ENCODE peak calls at places on chromosomes 13 and 19, in nine cellular contexts. O is tibial artery; F is mammary epithelial cell; R is CD8-positive, alpha-beta memory T cell; P is MM.1S; J is heart left ventricle; V is prostate gland; U is uterus; Q is heart right ventricle. E is an unnamed sample. For H3K4me1 and H3K27me3, the result is how much of the 10 kb centered on the place peaks cover.

GRCh38 chr19:3073159-3073563 is 10.9 kb upstream of the TLE5 start:
- DNase-seq in O (no peak), F (peak), R (no peak), P (no peak), J (no peak), V (no peak), U (no peak), Q (no peak), E (peak)

GRCh38 chr13:25300861-25301346 is 521 bp upstream of the NUP58 start:
- DNase-seq in O (no peak), F (no peak), R (no peak), P (no peak), J (peak), V (peak), U (peak), Q (peak), E (peak)

GRCh38 chr13:106405731-106406130 is 129.7 kb downstream of the EFNB2 start:
- DNase-seq in O (no peak), F (no peak), R (no peak), P (no peak), J (no peak), V (no peak), U (no peak), Q (no peak), E (no peak)

GRCh38 chr13:78587395-78587794 is 16.0 kb downstream of the POU4F1 start:
- DNase-seq in O (no peak), F (no peak), R (no peak), P (no peak), J (no peak), V (no peak), U (no peak), Q (no peak), E (no peak)

GRCh38 chr13:29359181-29359580 is 236.3 kb downstream of the SLC7A1 start:
- DNase-seq in O (no peak), F (no peak), R (no peak), P (no peak), J (no peak), V (no peak), U (no peak), Q (no peak), E (no peak)

GRCh38 chr13:27980280-27980998 is 8.1 kb downstream of the URAD start:
- DNase-seq in O (no peak), F (no peak), R (no peak), P (no peak), J (no peak), V (no peak), U (no peak), Q (no peak), E (no peak)

GRCh38 chr19:2275588-2276428 is 6.2 kb downstream of the PEAK3 start:
- DNase-seq in O (no peak), F (no peak), R (no peak), P (peak), J (peak), V (no peak), U (no peak), Q (no peak), E (peak)

GRCh38 chr19:47122359-47123335 is 8.0 kb upstream of the SAE1 start:
- DNase-seq in O (no peak), F (peak), R (no peak), P (no peak), J (no peak), V (no peak), U (no peak), Q (no peak), E (no peak)

GRCh38 chr13:100983111-100983510 is 308.5 kb upstream of the TMTC4 start:
- DNase-seq in O (no peak), F (no peak), R (no peak), P (no peak), J (no peak), V (no peak), U (no peak), Q (no peak), E (no peak)

GRCh38 chr13:30576528-30576927 is 41.2 kb upstream of the USPL1 start:
- DNase-seq in O (no peak), F (peak), R (peak), P (no peak), J (no peak), V (peak), U (no peak), Q (peak), E (no peak)

GRCh38 chr13:106561551-106562170 is 6.3 kb downstream of the ARGLU1 start:
- DNase-seq in O (no peak), F (peak), R (no peak), P (no peak), J (no peak), V (no peak), U (no peak), Q (peak), E (peak)

GRCh38 chr13:109212630-109213029 is 573.8 kb downstream of the IRS2 start:
- DNase-seq in O (no peak), F (no peak), R (no peak), P (no peak), J (no peak), V (no peak), U (no peak), Q (no peak), E (no peak)

GRCh38 chr19:38318595-38319142 is 976 bp upstream of the KCNK6 start:
- DNase-seq in O (no peak), F (peak), R (no peak), P (no peak), J (no peak), V (peak), U (peak), Q (peak), E (no peak)

GRCh38 chr19:55857149-55857548 is 20.8 kb downstream of the NLRP4 start:
- DNase-seq in O (no peak), F (no peak), R (no peak), P (no peak), J (no peak), V (no peak), U (no peak), Q (no peak), E (no peak)

GRCh38 chr19:14218615-14219330 is 12.8 kb upstream of the ADGRL1 start:
- DNase-seq in O (no peak), F (no peak), R (no peak), P (no peak), J (no peak), V (no peak), U (no peak), Q (no peak), E (no peak)

GRCh38 chr19:2289714-2290435 is 7.9 kb upstream of the PEAK3 start:
- DNase-seq in O (no peak), F (peak), R (no peak), P (peak), J (no peak), V (no peak), U (no peak), Q (no peak), E (peak)

GRCh38 chr13:114012141-114012540 is 38.3 kb upstream of the C13orf46 start:
- DNase-seq in O (no peak), F (no peak), R (no peak), P (no peak), J (peak), V (no peak), U (no peak), Q (no peak), E (peak)

GRCh38 chr19:38218204-38218603 is 5.8 kb downstream of the DPF1 start:
- DNase-seq in O (no peak), F (no peak), R (no peak), P (no peak), J (no peak), V (no peak), U (no peak), Q (no peak), E (no peak)

GRCh38 chr19:12055784-12056183 is 3.0 kb upstream of the ZNF878 start:
- DNase-seq in O (no peak), F (no peak), R (no peak), P (no peak), J (no peak), V (no peak), U (no peak), Q (no peak), E (no peak)

GRCh38 chr13:25292301-25292700 is 5.0 kb upstream of the MTMR6 start:
- DNase-seq in O (no peak), F (peak), R (no peak), P (peak), J (no peak), V (no peak), U (no peak), Q (no peak), E (no peak)

GRCh38 chr13:111247552-111247951 is 72.9 kb upstream of the TEX29 start:
- DNase-seq in O (no peak), F (no peak), R (no peak), P (no peak), J (no peak), V (peak), U (no peak), Q (peak), E (no peak)

GRCh38 chr13:37602743-37603381 is 4.3 kb upstream of the POSTN start:
- DNase-seq in O (no peak), F (no peak), R (no peak), P (no peak), J (no peak), V (no peak), U (no peak), Q (no peak), E (no peak)

GRCh38 chr13:112443191-112444000 is 67.2 kb downstream of the SPACA7 start:
- DNase-seq in O (no peak), F (no peak), R (no peak), P (no peak), J (peak), V (no peak), U (no peak), Q (no peak), E (no peak)

GRCh38 chr13:45040626-45041025 is 51.3 kb downstream of the GPALPP1 start:
- DNase-seq in O (no peak), F (no peak), R (no peak), P (no peak), J (no peak), V (no peak), U (no peak), Q (no peak), E (no peak)

GRCh38 chr19:12867120-12868099 is 13.8 kb downstream of the DNASE2 start:
- DNase-seq in O (no peak), F (no peak), R (peak), P (no peak), J (peak), V (peak), U (no peak), Q (no peak), E (peak)

GRCh38 chr13:29676535-29676934 is 81.0 kb upstream of the SLC7A1 start:
- DNase-seq in O (no peak), F (peak), R (no peak), P (no peak), J (no peak), V (no peak), U (no peak), Q (no peak), E (no peak)

GRCh38 chr19:49975051-49975450 is 14.1 kb upstream of the SIGLEC11 start:
- DNase-seq in O (no peak), F (no peak), R (no peak), P (no peak), J (no peak), V (no peak), U (no peak), Q (no peak), E (no peak)

GRCh38 chr19:49977111-49977510 is 16.1 kb upstream of the SIGLEC11 start:
- DNase-seq in O (no peak), F (no peak), R (no peak), P (no peak), J (peak), V (no peak), U (no peak), Q (no peak), E (no peak)

GRCh38 chr19:49977846-49978245 is 16.9 kb upstream of the SIGLEC11 start:
- DNase-seq in O (no peak), F (no peak), R (no peak), P (no peak), J (no peak), V (no peak), U (no peak), Q (no peak), E (no peak)

GRCh38 chr19:49976496-49976895 is 15.5 kb upstream of the SIGLEC11 start:
- DNase-seq in O (no peak), F (no peak), R (no peak), P (no peak), J (peak), V (no peak), U (no peak), Q (no peak), E (no peak)

DNA sequence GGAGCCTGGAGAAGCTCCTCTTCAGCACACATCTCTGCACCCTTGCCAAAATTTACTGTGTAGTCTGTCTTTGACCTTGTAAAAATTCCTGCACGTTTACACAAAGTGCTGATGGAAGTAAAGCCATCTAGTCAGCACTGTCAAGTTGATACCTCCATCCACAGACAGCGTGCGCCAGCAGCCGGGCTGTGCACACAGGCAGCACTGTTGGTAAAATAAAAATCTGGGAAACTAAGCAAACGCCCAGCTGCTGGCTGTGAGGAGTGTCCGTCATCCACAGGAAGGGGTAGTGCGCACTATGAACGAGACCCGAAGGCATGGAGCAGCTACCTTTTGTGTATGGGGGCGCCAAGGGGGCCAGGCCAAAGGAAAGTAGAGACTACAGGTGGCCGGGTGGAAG is 17.4 kb upstream of the SIGLEC11 start:
- DNase-seq in O (no peak), F (no peak), R (no peak), P (no peak), J (no peak), V (no peak), U (no peak), Q (no peak), E (no peak)
- H3K4me3 ChIP-seq in O (no peak), F (no peak), R (no peak), P (no peak), J (no peak), V (no peak), U (no peak), Q (no peak), E (no peak)

DNA sequence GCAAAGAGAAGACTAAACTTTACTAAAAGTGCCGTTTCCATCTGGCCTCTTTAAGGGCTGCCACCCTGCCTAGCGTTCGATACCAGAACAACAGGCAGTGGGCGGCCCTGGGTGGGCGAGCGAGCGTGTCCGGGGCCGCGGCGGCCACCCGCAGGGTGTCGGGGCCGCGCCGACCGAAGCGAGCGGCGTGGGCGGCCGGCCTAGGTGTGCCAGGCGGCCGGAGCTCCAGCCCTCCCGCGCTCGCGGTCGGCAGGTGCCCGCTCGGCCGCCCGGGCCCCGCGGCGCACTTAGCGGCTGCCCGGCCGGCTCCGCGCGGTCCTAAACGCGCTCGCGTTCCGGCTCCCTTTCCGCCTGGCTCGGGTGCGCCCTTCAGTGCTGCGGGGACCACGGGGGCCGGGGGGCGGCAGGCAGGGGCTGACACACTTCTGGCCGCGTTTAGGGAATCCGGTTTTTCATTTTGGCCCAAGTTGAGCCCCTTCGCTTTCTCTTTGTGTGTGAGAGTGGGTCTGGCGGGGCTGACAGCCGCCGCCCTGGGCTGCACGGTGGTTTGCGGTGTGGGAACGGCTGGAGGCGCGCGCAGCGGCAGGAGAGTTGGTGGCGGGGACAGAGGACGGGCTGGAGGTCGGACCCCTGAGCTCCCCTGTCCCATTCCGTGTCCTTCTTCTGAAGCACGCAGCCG is 2.9 kb downstream of the FGF9 start:
- DNase-seq in O (no peak), F (peak), R (peak), P (peak), J (peak), V (no peak), U (no peak), Q (no peak), E (peak)
- H3K4me1 ChIP-seq in O (under half), F (under half), R (under half), P (under half), J (under half), V (under half), U (under half), Q (under half), E (under half)

GRCh38 chr19:28636706-28637105 is 576.2 kb downstream of the UQCRFS1 start:
- DNase-seq in O (no peak), F (no peak), R (no peak), P (no peak), J (no peak), V (no peak), U (no peak), Q (no peak), E (no peak)
- H3K27me3 ChIP-seq in O (under half), F (under half), R (under half), P (under half), J (under half), V (under half), U (under half), Q (under half), E (under half)

GRCh38 chr19:15781659-15782058 is 5.8 kb upstream of the OR10H5 start:
- DNase-seq in O (no peak), F (no peak), R (no peak), P (no peak), J (no peak), V (no peak), U (no peak), Q (no peak), E (no peak)
- H3K4me3 ChIP-seq in O (no peak), F (no peak), R (no peak), P (no peak), J (no peak), V (no peak), U (no peak), Q (no peak), E (no peak)

GRCh38 chr19:6239401-6239844 is 40.4 kb downstream of the MLLT1 start:
- DNase-seq in O (no peak), F (peak), R (no peak), P (no peak), J (no peak), V (no peak), U (no peak), Q (no peak), E (no peak)

GRCh38 chr19:6239871-6240676 is 39.7 kb downstream of the MLLT1 start:
- DNase-seq in O (no peak), F (no peak), R (no peak), P (no peak), J (no peak), V (no peak), U (no peak), Q (no peak), E (no peak)

GRCh38 chr19:6238643-6239281 is 41.0 kb downstream of the MLLT1 start:
- DNase-seq in O (no peak), F (peak), R (no peak), P (no peak), J (peak), V (peak), U (peak), Q (peak), E (peak)

GRCh38 chr19:6236310-6237291 is 43.2 kb downstream of the MLLT1 start:
- DNase-seq in O (no peak), F (no peak), R (no peak), P (no peak), J (peak), V (peak), U (no peak), Q (no peak), E (peak)

GRCh38 chr19:6238256-6238642 is 41.5 kb downstream of the MLLT1 start:
- DNase-seq in O (no peak), F (no peak), R (no peak), P (no peak), J (no peak), V (no peak), U (no peak), Q (no peak), E (no peak)
- H3K4me1 ChIP-seq in O (under half), F (half or more), R (under half), P (under half), J (half or more), V (half or more), U (under half), Q (half or more), E (half or more)

GRCh38 chr19:32368781-32369180 is 23.4 kb downstream of the ZNF507 start:
- DNase-seq in O (no peak), F (no peak), R (no peak), P (no peak), J (no peak), V (no peak), U (no peak), Q (no peak), E (no peak)
- H3K27me3 ChIP-seq in O (under half), F (under half), R (under half), P (under half), J (under half), V (under half), U (under half), Q (half or more), E (under half)